ENCODE peak calls at places on chromosomes 6 and 20, in four cellular contexts. One of them, this sample, is unnamed.

GRCh38 chr20:55472704-55473103 is 532.6 kb downstream of the CBLN4 start:
- DNase-seq in GM10248: no peak
- DNase-seq in endothelial cell of umbilical vein: no peak
- DNase-seq in spleen: no peak
- DNase-seq in this sample: no peak

GRCh38 chr6:107634147-107635057 is 144.5 kb downstream of the SOBP start:
- DNase-seq in GM10248: no peak
- DNase-seq in endothelial cell of umbilical vein: no peak
- DNase-seq in spleen: no peak
- DNase-seq in this sample: no peak

GRCh38 chr20:15144911-15145310 is 807.5 kb upstream of the FLRT3 start:
- DNase-seq in GM10248: no peak
- DNase-seq in endothelial cell of umbilical vein: no peak
- DNase-seq in spleen: no peak
- DNase-seq in this sample: no peak

GRCh38 chr20:383889-384288 is 3.3 kb downstream of the TRIB3 start:
- DNase-seq in GM10248: no peak
- DNase-seq in endothelial cell of umbilical vein: no peak
- DNase-seq in spleen: no peak
- DNase-seq in this sample: no peak

GRCh38 chr20:50607850-50608749 is 83.2 kb downstream of the RIPOR3 start:
- DNase-seq in GM10248: no peak
- DNase-seq in endothelial cell of umbilical vein: no peak
- DNase-seq in spleen: no peak
- DNase-seq in this sample: no peak

GRCh38 chr6:958531-958930 is 265.6 kb upstream of the EXOC2 start:
- DNase-seq in GM10248: no peak
- DNase-seq in endothelial cell of umbilical vein: no peak
- DNase-seq in spleen: no peak
- DNase-seq in this sample: no peak

GRCh38 chr6:148799647-148800046 is 52.8 kb downstream of the UST start:
- DNase-seq in GM10248: no peak
- DNase-seq in endothelial cell of umbilical vein: no peak
- DNase-seq in spleen: no peak
- DNase-seq in this sample: no peak

GRCh38 chr6:38212579-38212978 is 393.1 kb downstream of the ZFAND3 start:
- DNase-seq in GM10248: no peak
- DNase-seq in endothelial cell of umbilical vein: peak; percentile 88
- DNase-seq in spleen: no peak
- DNase-seq in this sample: no peak

GRCh38 chr6:157999100-158000051 is 17.7 kb downstream of the SYNJ2 start:
- DNase-seq in GM10248: no peak
- DNase-seq in endothelial cell of umbilical vein: no peak
- DNase-seq in spleen: peak; percentile 69
- DNase-seq in this sample: peak; percentile 62

GRCh38 chr20:51189814-51190782 is 167.2 kb upstream of the KCNG1 start:
- DNase-seq in GM10248: no peak
- DNase-seq in endothelial cell of umbilical vein: no peak
- DNase-seq in spleen: no peak
- DNase-seq in this sample: no peak

GRCh38 chr6:157596461-157596860 is 215.5 kb downstream of the ZDHHC14 start:
- DNase-seq in GM10248: no peak
- DNase-seq in endothelial cell of umbilical vein: no peak
- DNase-seq in spleen: no peak
- DNase-seq in this sample: no peak

GRCh38 chr6:100283288-100283687 is 181.4 kb downstream of the SIM1 start:
- DNase-seq in GM10248: no peak
- DNase-seq in endothelial cell of umbilical vein: no peak
- DNase-seq in spleen: no peak
- DNase-seq in this sample: no peak

GRCh38 chr6:99119109-99120031 is 171.6 kb upstream of the FBXL4 start:
- DNase-seq in GM10248: peak; percentile 35
- DNase-seq in endothelial cell of umbilical vein: peak; percentile 54
- DNase-seq in spleen: no peak
- DNase-seq in this sample: no peak

GRCh38 chr6:52820198-52820597 is 16.6 kb upstream of the GSTA1 start:
- DNase-seq in GM10248: no peak
- DNase-seq in endothelial cell of umbilical vein: no peak
- DNase-seq in spleen: no peak
- DNase-seq in this sample: no peak

GRCh38 chr6:106620931-106621672 is 8.2 kb downstream of the RTN4IP1 start:
- DNase-seq in GM10248: no peak
- DNase-seq in endothelial cell of umbilical vein: peak; percentile 88
- DNase-seq in spleen: no peak
- DNase-seq in this sample: no peak

GRCh38 chr6:145878591-145879295 is 64.1 kb upstream of the FBXO30 start:
- DNase-seq in GM10248: no peak
- DNase-seq in endothelial cell of umbilical vein: peak; percentile 81
- DNase-seq in spleen: no peak
- DNase-seq in this sample: no peak

GRCh38 chr6:103784117-103784516 is 1075.6 kb downstream of the HACE1 start:
- DNase-seq in GM10248: no peak
- DNase-seq in endothelial cell of umbilical vein: no peak
- DNase-seq in spleen: no peak
- DNase-seq in this sample: no peak

GRCh38 chr6:26270121-26270861 is 94.7 kb upstream of the BTN3A2 start:
- DNase-seq in GM10248: no peak
- DNase-seq in endothelial cell of umbilical vein: no peak
- DNase-seq in spleen: no peak
- DNase-seq in this sample: no peak

DNA sequence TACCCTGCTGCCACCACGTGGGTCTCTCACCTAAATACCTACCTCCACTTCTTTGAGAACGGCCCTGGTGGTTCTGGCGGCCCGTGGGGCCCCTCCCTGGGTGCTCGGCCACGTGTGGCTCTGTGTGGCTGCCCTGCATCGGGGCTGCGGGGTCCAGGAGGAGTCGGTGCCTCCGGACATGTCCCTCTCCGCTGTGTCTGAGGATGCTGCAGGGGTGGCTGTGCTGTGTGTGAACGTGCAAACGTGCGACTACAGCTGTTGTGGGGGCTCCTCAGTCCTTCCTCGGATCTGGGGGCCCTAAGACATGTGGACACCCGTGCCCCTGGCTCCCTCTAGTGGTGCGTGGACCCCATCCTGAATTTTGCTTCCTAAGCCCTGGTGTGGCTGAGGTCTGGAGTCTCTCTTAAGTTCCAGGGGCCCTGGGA is 691.8 kb downstream of the QKI start:
- DNase-seq in GM10248: peak; percentile 41
- DNase-seq in endothelial cell of umbilical vein: peak; percentile 31
- DNase-seq in spleen: no peak
- DNase-seq in this sample: no peak
- TF ChIP-seq CTCF in GM10248: no peak
- TF ChIP-seq CTCF in endothelial cell of umbilical vein: peak; percentile 66
- TF ChIP-seq CTCF in spleen: no peak
- TF ChIP-seq CTCF in this sample: peak; percentile 79

DNA sequence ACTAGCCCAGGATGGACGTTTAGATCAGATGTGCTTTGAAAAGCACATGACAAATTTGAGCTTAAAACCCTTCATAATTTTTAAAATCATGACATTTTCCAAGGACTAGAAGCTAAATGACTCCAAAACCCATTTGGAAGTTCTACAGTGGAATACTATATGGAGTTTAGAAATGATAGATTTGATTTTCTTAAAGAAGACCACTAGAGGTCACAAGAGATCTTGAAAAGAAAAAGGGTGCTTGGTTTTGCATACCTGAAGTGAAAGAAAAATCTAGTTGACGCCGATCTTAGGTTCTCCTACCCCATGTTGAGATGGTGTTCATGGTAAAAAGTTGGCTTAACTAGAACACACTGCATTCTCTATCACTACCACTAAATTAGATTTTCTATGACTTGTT is 31.5 kb downstream of the CFAP61 start:
- DNase-seq in GM10248: peak; percentile 46
- DNase-seq in endothelial cell of umbilical vein: peak; percentile 33
- DNase-seq in spleen: no peak
- DNase-seq in this sample: no peak
- TF ChIP-seq CTCF in GM10248: peak; percentile 50
- TF ChIP-seq CTCF in endothelial cell of umbilical vein: no peak
- TF ChIP-seq CTCF in spleen: no peak
- TF ChIP-seq CTCF in this sample: peak; percentile 87

DNA sequence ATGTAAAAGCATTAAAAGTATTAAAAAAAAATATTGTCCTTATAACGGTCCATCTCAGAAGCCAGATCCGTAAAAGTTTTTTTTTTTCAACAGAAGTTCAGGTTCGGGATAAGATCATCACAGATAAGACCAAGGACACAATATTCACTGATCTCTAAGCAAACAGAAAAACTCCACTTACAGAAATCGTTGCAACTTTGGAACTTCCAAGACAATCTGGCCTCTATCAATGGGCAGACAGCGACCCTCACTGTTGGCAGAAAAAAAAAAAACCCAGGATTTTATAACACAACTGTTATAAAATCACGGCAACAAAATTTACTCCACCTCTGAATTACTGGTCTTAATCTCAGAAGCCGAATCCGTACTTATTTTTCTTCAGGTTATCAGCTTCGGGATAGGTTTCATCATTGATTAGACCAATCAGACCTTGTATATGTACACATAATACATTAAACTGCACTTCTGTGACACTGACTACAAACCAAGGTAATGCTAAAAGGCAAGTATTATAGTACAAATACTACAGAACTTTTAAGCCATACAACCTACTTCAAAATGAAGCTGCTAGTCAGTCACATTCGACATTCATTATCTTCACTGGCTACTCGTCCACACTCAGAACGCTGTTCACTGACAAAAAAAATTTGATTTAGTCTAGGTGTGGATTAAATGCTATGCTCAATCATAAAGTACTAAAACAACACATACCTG is 34.7 kb upstream of the SYNCRIP start:
- DNase-seq in GM10248: no peak
- DNase-seq in endothelial cell of umbilical vein: peak; percentile 49
- DNase-seq in spleen: no peak
- DNase-seq in this sample: no peak
- TF ChIP-seq CTCF in GM10248: peak; percentile 11
- TF ChIP-seq CTCF in endothelial cell of umbilical vein: no peak
- TF ChIP-seq CTCF in spleen: no peak
- TF ChIP-seq CTCF in this sample: peak; percentile 78

GRCh38 chr20:34022154-34022842 is 28.6 kb downstream of the RALY start:
- DNase-seq in GM10248: peak; percentile 69
- DNase-seq in endothelial cell of umbilical vein: peak; percentile 35
- DNase-seq in spleen: no peak
- DNase-seq in this sample: no peak
- TF ChIP-seq CTCF in GM10248: peak; percentile 53
- TF ChIP-seq CTCF in endothelial cell of umbilical vein: peak; percentile 33
- TF ChIP-seq CTCF in spleen: no peak
- TF ChIP-seq CTCF in this sample: peak; percentile 72

GRCh38 chr6:164345856-164346496 is 931.5 kb downstream of the QKI start:
- DNase-seq in GM10248: no peak
- DNase-seq in endothelial cell of umbilical vein: no peak
- DNase-seq in spleen: no peak
- DNase-seq in this sample: no peak
- TF ChIP-seq CTCF in GM10248: no peak
- TF ChIP-seq CTCF in endothelial cell of umbilical vein: no peak
- TF ChIP-seq CTCF in spleen: no peak
- TF ChIP-seq CTCF in this sample: no peak

GRCh38 chr6:127811939-127812338 is 88.9 kb downstream of the THEMIS start:
- DNase-seq in GM10248: no peak
- DNase-seq in endothelial cell of umbilical vein: no peak
- DNase-seq in spleen: no peak
- DNase-seq in this sample: no peak

GRCh38 chr6:127816643-127817042 is 84.2 kb downstream of the THEMIS start:
- DNase-seq in GM10248: no peak
- DNase-seq in endothelial cell of umbilical vein: no peak
- DNase-seq in spleen: no peak
- DNase-seq in this sample: no peak

GRCh38 chr6:127813682-127814027 is 87.2 kb downstream of the THEMIS start:
- DNase-seq in GM10248: no peak
- DNase-seq in endothelial cell of umbilical vein: no peak
- DNase-seq in spleen: no peak
- DNase-seq in this sample: no peak

GRCh38 chr6:127808118-127808517 is 92.7 kb downstream of the THEMIS start:
- DNase-seq in GM10248: no peak
- DNase-seq in endothelial cell of umbilical vein: no peak
- DNase-seq in spleen: no peak
- DNase-seq in this sample: no peak

DNA sequence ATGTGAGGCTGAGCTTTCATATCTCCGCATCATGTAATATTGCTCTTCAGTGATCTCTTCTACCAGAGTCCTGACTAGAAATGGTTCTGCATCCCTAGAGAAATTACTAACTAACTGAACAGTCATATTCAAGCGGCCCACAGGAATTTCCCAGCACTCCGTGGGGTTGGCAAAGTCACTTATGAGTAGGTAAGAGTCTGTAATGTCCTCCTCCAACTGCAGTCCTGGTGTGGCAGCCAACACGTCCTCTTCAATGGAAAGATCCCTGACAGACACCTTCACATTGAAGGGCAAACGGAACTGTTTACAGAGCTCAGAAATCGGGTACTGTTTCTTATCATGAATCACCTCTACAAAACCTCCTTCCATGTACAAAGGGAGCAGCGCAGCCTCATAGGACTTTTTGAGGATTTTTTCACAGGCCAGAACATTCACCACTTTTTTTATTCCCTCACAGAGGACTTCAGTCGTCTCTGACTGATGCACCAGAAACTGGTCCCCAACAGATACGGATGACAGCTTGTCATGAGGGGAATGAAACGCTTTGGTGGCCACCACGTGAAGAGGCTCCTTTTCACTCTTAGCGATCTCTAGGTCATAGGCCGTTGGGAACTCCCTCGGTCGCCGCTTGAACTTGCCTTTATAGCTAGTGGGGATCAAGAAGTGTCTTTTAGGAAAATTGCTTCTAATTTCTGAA is 87.7 kb downstream of the THEMIS start:
- DNase-seq in GM10248: no peak
- DNase-seq in endothelial cell of umbilical vein: no peak
- DNase-seq in spleen: no peak
- DNase-seq in this sample: no peak
- TF ChIP-seq CTCF in GM10248: no peak
- TF ChIP-seq CTCF in endothelial cell of umbilical vein: no peak
- TF ChIP-seq CTCF in spleen: no peak
- TF ChIP-seq CTCF in this sample: no peak

DNA sequence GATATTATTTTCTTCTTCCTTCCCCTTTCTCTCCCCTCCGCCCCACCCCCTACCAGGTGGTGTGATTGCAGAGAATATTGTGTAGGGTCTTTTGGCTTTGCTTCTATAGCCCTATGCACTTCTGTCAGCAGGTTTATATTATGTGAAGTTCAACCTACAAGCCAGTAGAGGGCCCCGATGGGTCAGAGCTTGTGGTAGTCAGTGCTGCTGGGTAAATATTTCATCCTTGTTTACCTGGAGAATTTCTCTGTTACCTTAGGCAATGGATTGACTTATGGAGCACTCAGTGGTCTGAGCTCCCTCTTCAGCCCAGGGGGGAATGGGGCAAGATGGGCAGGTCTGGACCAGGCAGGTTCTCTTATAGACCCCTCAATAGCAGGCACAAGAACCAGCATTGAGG is 720.9 kb downstream of the GRIK2 start:
- DNase-seq in GM10248: no peak
- DNase-seq in endothelial cell of umbilical vein: no peak
- DNase-seq in spleen: no peak
- DNase-seq in this sample: no peak
- TF ChIP-seq CTCF in GM10248: peak; percentile 26
- TF ChIP-seq CTCF in endothelial cell of umbilical vein: no peak
- TF ChIP-seq CTCF in spleen: no peak
- TF ChIP-seq CTCF in this sample: peak; percentile 53

This sample was measured in chondrocyte.